ENCODE peak calls at places on chromosomes 11 and 22, in seven cellular contexts. G is mesenchymal stem cell, Y is IMR-90, P is neuronal stem cell, N is H9, K is trophoblast cell, E is H1. O is an unnamed sample. For H3K79me1, the result is how much of the 10 kb centered on the place peaks cover.

GRCh38 chr11:62883677-62884076 is 3.0 kb downstream of the SLC3A2 start:
- DNase-seq in G (no peak), Y (no peak), P (no peak), N (no peak), K (no peak), E (no peak), O (no peak)

GRCh38 chr11:77379253-77379652 is 77.8 kb upstream of the GDPD4 start:
- DNase-seq in G (peak), Y (peak), P (no peak), N (no peak), K (no peak), E (no peak), O (no peak)

GRCh38 chr11:38123673-38124072 is 1525.6 kb upstream of the RAG2 start:
- DNase-seq in G (no peak), Y (no peak), P (no peak), N (peak), K (no peak), E (no peak), O (no peak)

GRCh38 chr11:75073459-75074190 is 23.1 kb downstream of the OR2AT4 start:
- DNase-seq in G (no peak), Y (no peak), P (no peak), N (peak), K (no peak), E (no peak), O (peak)

GRCh38 chr11:14625804-14626203 is 17.8 kb upstream of the PDE3B start:
- DNase-seq in G (no peak), Y (no peak), P (no peak), N (no peak), K (no peak), E (no peak), O (no peak)

GRCh38 chr11:105609832-105610781 is at the start of gene GRIA4:
- DNase-seq in G (peak), Y (peak), P (peak), N (peak), K (no peak), E (peak), O (peak)

GRCh38 chr11:31815743-31816466 is 4.8 kb upstream of the PAX6 start:
- DNase-seq in G (no peak), Y (no peak), P (no peak), N (no peak), K (peak), E (peak), O (no peak)

GRCh38 chr11:88320149-88320559 is 17.4 kb downstream of the CTSC start:
- DNase-seq in G (peak), Y (peak), P (no peak), N (no peak), K (no peak), E (no peak), O (no peak)

GRCh38 chr22:28186641-28187040 is 267.6 kb upstream of the PITPNB start:
- DNase-seq in G (no peak), Y (no peak), P (no peak), N (no peak), K (no peak), E (no peak), O (no peak)

GRCh38 chr11:65653229-65654225 is 9.2 kb downstream of the RELA start:
- DNase-seq in G (no peak), Y (no peak), P (no peak), N (no peak), K (no peak), E (no peak), O (no peak)

GRCh38 chr11:74570266-74571061 is 21.9 kb upstream of the POLD3 start:
- DNase-seq in G (peak), Y (peak), P (peak), N (peak), K (peak), E (peak), O (peak)

GRCh38 chr11:33383075-33383919 is 126.1 kb downstream of the HIPK3 start:
- DNase-seq in G (no peak), Y (no peak), P (no peak), N (no peak), K (no peak), E (no peak), O (no peak)

GRCh38 chr11:35218956-35219355 is 80.0 kb downstream of the CD44 start:
- DNase-seq in G (no peak), Y (peak), P (no peak), N (no peak), K (no peak), E (no peak), O (no peak)

GRCh38 chr22:34236527-34236926 is 316.3 kb upstream of the LARGE1 start:
- DNase-seq in G (no peak), Y (no peak), P (no peak), N (no peak), K (no peak), E (no peak), O (peak)

GRCh38 chr11:291281-292210 is 2.6 kb downstream of the PGGHG start:
- DNase-seq in G (no peak), Y (no peak), P (no peak), N (no peak), K (no peak), E (no peak), O (peak)

GRCh38 chr22:35604671-35605457 is 12.3 kb downstream of the MB start:
- DNase-seq in G (no peak), Y (no peak), P (no peak), N (no peak), K (peak), E (no peak), O (peak)

GRCh38 chr11:116172156-116172555 is 600.6 kb downstream of the BUD13 start:
- DNase-seq in G (no peak), Y (no peak), P (no peak), N (no peak), K (no peak), E (peak), O (no peak)

GRCh38 chr22:39101226-39101625 is 4.2 kb downstream of the APOBEC3H start:
- DNase-seq in G (no peak), Y (no peak), P (no peak), N (peak), K (no peak), E (no peak), O (no peak)

GRCh38 chr11:115765803-115766239 is 261.6 kb upstream of the CADM1 start:
- DNase-seq in G (no peak), Y (peak), P (no peak), N (no peak), K (no peak), E (no peak), O (no peak)

GRCh38 chr22:28917747-28918543 is 34.6 kb downstream of the ZNRF3 start:
- DNase-seq in G (peak), Y (peak), P (peak), N (no peak), K (no peak), E (no peak), O (peak)

GRCh38 chr11:46381836-46382643 is 571 bp downstream of the MDK start:
- DNase-seq in G (peak), Y (no peak), P (no peak), N (peak), K (no peak), E (peak), O (peak)

GRCh38 chr11:68267881-68268240 is 3.9 kb downstream of the C11orf24 start:
- DNase-seq in G (no peak), Y (no peak), P (no peak), N (peak), K (no peak), E (no peak), O (no peak)

GRCh38 chr22:36017661-36018091 is 10.9 kb downstream of the RBFOX2 start:
- DNase-seq in G (no peak), Y (no peak), P (no peak), N (no peak), K (no peak), E (no peak), O (peak)

GRCh38 chr11:20048246-20048645 is 112.0 kb downstream of the DBX1 start:
- DNase-seq in G (no peak), Y (peak), P (no peak), N (no peak), K (peak), E (no peak), O (no peak)

GRCh38 chr22:25364736-25365241 is 145.3 kb downstream of the CRYBB2 start:
- DNase-seq in G (peak), Y (peak), P (no peak), N (no peak), K (no peak), E (no peak), O (no peak)

GRCh38 chr22:43860831-43861230 is 1.5 kb downstream of the SULT4A1 start:
- DNase-seq in G (no peak), Y (no peak), P (no peak), N (peak), K (no peak), E (no peak), O (peak)

GRCh38 chr22:37240941-37241320 is 3.1 kb downstream of the RAC2 start:
- DNase-seq in G (no peak), Y (no peak), P (no peak), N (no peak), K (no peak), E (no peak), O (no peak)

GRCh38 chr11:119368121-119369034 is 13.1 kb downstream of the USP2 start:
- DNase-seq in G (peak), Y (peak), P (no peak), N (no peak), K (no peak), E (no peak), O (no peak)

GRCh38 chr11:124108158-124108557 is 7.1 kb upstream of the VWA5A start:
- DNase-seq in G (peak), Y (peak), P (no peak), N (peak), K (peak), E (no peak), O (peak)

GRCh38 chr11:124113890-124114289 is 1.4 kb upstream of the VWA5A start:
- DNase-seq in G (peak), Y (peak), P (no peak), N (no peak), K (peak), E (no peak), O (peak)

GRCh38 chr11:124114942-124115781 is at the start of gene VWA5A:
- DNase-seq in G (peak), Y (peak), P (peak), N (peak), K (peak), E (peak), O (peak)

DNA sequence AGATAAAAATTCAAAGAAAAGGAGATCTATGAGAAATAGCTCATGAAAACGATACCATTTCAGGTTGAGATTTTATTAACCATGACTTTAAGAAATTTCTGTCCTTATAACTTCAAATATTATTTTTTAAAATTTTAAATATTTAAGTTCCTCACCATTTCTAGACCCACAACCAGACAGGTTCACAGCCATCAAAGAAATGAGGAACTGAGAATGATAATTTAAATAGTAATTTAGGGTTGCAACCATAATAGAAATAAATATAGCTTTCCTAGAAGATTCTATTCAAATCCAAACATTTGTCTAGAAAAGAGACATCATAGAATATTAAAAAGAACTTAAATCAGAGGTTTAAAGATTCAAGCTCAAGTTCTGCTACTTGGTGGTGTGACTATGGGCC is 5.9 kb upstream of the VWA5A start:
- DNase-seq in G (no peak), Y (no peak), P (no peak), N (no peak), K (no peak), E (no peak), O (no peak)
- H3K79me1 ChIP-seq in G (under half), Y (under half), P (under half), N (under half), K (under half), E (under half), O (under half)

DNA sequence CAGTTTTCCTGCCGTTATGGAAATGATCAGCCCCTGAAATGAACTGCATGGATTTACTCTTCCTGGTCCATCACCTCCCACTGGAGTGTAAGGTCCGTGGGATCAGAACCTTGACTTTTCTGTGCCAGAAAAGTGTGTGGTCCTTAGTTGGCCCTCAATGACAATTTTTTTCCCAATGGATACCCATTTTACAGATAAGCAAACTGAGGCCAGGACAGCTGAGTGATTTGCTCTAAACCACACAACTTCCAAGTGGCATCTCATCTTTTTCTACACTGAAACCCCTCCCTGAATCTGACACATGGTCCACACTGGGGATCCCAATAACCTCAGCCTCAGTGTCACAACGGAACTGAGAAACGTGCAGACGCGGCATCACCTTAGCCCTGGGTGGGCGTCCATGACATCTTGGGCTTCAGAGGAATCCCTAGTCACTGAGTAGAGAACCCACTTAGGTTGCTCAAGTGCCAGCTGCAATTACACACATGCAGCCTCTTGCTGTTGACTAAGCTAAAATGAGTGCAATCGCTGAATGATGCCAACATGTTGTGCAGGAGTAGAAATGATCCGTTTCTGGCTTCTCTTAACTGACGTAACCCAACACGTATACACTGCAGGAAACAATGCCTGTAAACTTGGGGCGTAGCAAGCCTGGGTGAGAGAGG is 136.5 kb downstream of the SHANK2 start:
- DNase-seq in G (no peak), Y (no peak), P (no peak), N (no peak), K (no peak), E (no peak), O (no peak)
- H3K23ac ChIP-seq in G (no peak), Y (no peak), P (no peak), N (no peak), K (no peak), E (no peak), O (no peak)

DNA sequence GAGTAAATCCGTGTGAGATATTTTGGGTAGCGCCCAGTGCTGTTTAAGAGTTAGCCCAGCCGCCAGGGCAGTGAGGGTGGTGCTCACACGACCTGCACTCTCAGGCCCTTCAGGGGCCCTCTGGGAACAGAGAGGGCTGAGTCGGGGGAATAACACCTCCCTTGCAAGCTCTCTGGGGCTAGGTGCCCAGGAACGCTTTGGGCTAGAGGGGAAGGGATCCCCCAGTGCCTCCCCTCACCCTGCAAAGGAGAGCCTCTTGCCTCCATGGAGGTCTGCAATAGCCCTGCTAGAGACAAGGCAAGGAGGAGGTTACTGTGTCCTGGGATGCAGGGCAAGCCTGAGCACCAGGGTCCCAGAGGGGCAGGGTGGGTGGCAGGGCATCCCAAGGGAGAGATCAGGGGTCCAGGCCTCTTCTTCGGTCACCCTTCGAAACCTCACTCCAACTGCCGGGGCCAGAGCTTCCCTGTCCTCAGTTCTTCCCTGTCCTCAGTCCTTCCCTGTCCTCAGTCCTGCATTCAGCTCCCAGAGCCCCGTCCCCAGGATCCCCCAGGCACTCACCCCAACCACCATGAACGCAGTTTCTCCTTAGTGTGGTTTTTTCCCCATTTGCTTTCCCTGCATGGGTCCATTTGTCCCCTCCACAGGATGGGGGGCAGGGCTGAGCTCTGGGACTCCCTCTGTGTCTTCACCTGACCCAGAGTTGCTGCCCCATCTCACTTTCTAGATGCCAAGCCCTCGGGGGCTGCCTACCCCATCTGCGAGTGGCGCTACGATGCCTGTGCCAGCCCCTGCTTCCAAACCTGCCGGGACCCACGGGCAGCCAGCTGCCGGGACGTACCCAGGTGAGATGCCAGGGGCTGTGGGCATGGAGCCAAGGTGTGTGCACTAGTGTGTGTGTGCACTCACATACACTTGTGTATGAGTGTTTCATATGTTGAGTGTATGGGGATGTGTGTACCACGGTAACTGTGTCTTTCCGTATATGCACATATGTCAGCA is 60.8 kb downstream of the OTOG start:
- DNase-seq in G (no peak), Y (no peak), P (no peak), N (no peak), K (no peak), E (no peak), O (no peak)
- H3K79me1 ChIP-seq in G (under half), Y (under half), P (under half), N (under half), K (under half), E (under half), O (under half)

GRCh38 chr11:128680906-128681305 is 13.0 kb upstream of the FLI1 start:
- DNase-seq in G (no peak), Y (no peak), P (no peak), N (no peak), K (no peak), E (no peak), O (peak)
- H3K23ac ChIP-seq in G (no peak), Y (no peak), P (no peak), N (no peak), K (no peak), E (no peak), O (no peak)

DNA sequence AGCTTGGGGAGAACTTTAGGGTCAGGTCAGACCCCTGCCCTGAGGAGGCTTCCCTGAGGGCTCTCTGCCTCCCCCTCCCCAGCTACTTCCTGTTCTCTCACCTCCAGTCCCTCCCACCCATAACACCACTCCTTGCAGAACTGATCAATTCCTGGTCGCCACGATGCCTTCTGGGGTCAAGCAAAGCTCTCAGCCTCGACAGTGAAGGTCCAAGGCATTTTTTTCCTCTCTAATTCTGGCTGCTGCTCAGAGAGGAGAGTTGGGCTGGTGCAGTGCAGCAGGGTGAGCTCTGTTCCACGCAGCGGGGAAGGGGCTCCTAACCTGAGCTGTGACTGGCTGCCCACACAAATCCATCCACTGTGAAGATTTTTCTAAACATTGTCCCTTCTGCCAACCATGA is 628.4 kb downstream of the BRD1 start:
- DNase-seq in G (no peak), Y (no peak), P (no peak), N (peak), K (no peak), E (no peak), O (no peak)
- H3K79me1 ChIP-seq in G (under half), Y (under half), P (under half), N (under half), K (under half), E (under half), O (under half)

GRCh38 chr11:28223994-28224393 is 115.8 kb downstream of the METTL15 start:
- DNase-seq in G (no peak), Y (no peak), P (no peak), N (no peak), K (no peak), E (no peak), O (no peak)
- H3K23ac ChIP-seq in G (no peak), Y (no peak), P (no peak), N (no peak), K (no peak), E (no peak), O (no peak)

GRCh38 chr22:23504522-23504921 is 75.6 kb downstream of the IGLL1 start:
- DNase-seq in G (no peak), Y (no peak), P (no peak), N (no peak), K (no peak), E (no peak), O (no peak)
- H3K79me1 ChIP-seq in G (under half), Y (under half), P (under half), N (under half), K (under half), E (under half), O (under half)

DNA sequence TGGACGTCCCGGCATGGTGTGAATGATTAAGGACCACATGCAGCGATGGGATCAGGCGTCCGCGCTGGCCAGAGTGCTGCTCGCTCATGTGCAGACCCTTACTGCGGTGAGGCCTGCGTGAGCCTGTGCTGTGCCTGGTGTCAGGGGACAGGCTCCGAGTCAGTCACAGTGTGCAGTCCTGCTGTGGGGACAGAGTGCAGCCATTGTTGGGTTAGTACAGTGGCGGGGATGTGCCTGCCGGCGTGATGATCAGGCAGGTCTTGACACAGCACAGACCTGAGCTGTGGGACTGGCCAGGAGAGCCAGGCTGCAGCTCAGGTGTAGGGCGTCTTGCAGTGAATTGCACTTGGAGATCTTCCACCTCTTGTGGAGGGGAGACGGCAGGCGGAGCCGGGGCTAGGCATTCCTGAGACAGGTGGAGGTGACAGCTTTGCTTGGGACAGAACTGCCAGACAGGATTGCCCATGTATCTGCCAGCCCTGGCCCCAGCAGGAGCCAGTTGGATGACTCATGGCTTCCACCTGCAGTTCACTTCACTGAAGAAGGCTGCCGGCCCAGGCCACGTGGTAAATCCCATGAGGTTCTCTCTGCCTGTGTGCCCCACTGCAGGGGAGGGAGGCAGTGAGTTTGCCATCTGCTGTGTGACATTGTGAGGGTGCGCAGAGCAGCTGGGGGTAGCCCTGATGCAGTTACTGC is 17.3 kb downstream of the TRMU start:
- DNase-seq in G (peak), Y (peak), P (no peak), N (peak), K (peak), E (no peak), O (peak)
- H3K23ac ChIP-seq in G (no peak), Y (no peak), P (no peak), N (no peak), K (no peak), E (no peak), O (no peak)

GRCh38 chr11:61122761-61123160 is 20.5 kb downstream of the CD5 start:
- DNase-seq in G (no peak), Y (no peak), P (no peak), N (no peak), K (peak), E (no peak), O (no peak)
- H3K79me1 ChIP-seq in G (under half), Y (under half), P (under half), N (under half), K (under half), E (under half), O (under half)

O was measured in mesendoderm.